ENCODE peak calls at places on chromosomes 13 and 19, in four cellular contexts. Z, G, R and J are unnamed samples.
A peak's percentile ranks its signal among the peaks of the same experiment; 100 is the strongest.

GRCh38 chr13:112457485-112457884 is 81.3 kb downstream of the SPACA7 start:
- DNase-seq in Z (no peak), G (no peak), R (no peak), J (no peak)

GRCh38 chr19:34430738-34431625 is 2.8 kb downstream of the UBA2 start:
- DNase-seq in Z (no peak), G (no peak), R (peak; percentile 41), J (peak; percentile 13)

GRCh38 chr19:35861640-35862160 is 5.0 kb downstream of the KIRREL2 start:
- DNase-seq in Z (no peak), G (no peak), R (no peak), J (no peak)

GRCh38 chr19:28582344-28582743 is 630.6 kb downstream of the UQCRFS1 start:
- DNase-seq in Z (no peak), G (no peak), R (no peak), J (no peak)

GRCh38 chr19:51018745-51019543 is 565 bp downstream of the KLK10 start:
- DNase-seq in Z (no peak), G (no peak), R (no peak), J (peak; percentile 15)

GRCh38 chr13:98976941-98977340 is 923 bp downstream of the DOCK9 start:
- DNase-seq in Z (no peak), G (no peak), R (no peak), J (no peak)

GRCh38 chr19:23571175-23571574 is 115.8 kb downstream of the ZNF675 start:
- DNase-seq in Z (no peak), G (no peak), R (no peak), J (no peak)

GRCh38 chr13:102812616-102813287 is 13.8 kb downstream of the BIVM start:
- DNase-seq in Z (no peak), G (no peak), R (peak; percentile 16), J (no peak)

GRCh38 chr19:46659151-46660007 is 1.6 kb downstream of the DACT3 start:
- DNase-seq in Z (peak; percentile 85), G (peak; percentile 65), R (no peak), J (no peak)

GRCh38 chr13:100887729-100888151 is 213.1 kb upstream of the TMTC4 start:
- DNase-seq in Z (no peak), G (no peak), R (peak; percentile 85), J (no peak)

GRCh38 chr19:3620145-3620816 is 6.3 kb downstream of the CACTIN start:
- DNase-seq in Z (no peak), G (no peak), R (no peak), J (no peak)

GRCh38 chr13:25292301-25292700 is 5.0 kb upstream of the MTMR6 start:
- DNase-seq in Z (no peak), G (no peak), R (peak; percentile 40), J (no peak)

GRCh38 chr13:111039735-111040134 is 75.4 kb upstream of the ARHGEF7 start:
- DNase-seq in Z (no peak), G (no peak), R (no peak), J (no peak)

GRCh38 chr13:98978280-98978679 is 416 bp upstream of the DOCK9 start:
- DNase-seq in Z (no peak), G (no peak), R (peak; percentile 84), J (peak; percentile 43)

GRCh38 chr13:35855531-35856019 is 275.6 kb downstream of the DCLK1 start:
- DNase-seq in Z (no peak), G (no peak), R (no peak), J (peak; percentile 2)

GRCh38 chr19:5533257-5533656 is 34.5 kb downstream of the TINCR start:
- DNase-seq in Z (no peak), G (no peak), R (no peak), J (no peak)

GRCh38 chr13:51955281-51955771 is 55.9 kb downstream of the ATP7B start:
- DNase-seq in Z (no peak), G (no peak), R (no peak), J (peak; percentile 88)

GRCh38 chr19:49932041-49932451 is 2.7 kb upstream of the NUP62 start:
- DNase-seq in Z (no peak), G (no peak), R (no peak), J (no peak)

GRCh38 chr13:97185291-97185690 is 36.8 kb upstream of the MBNL2 start:
- DNase-seq in Z (no peak), G (no peak), R (no peak), J (no peak)

GRCh38 chr13:39263033-39263432 is 224.8 kb downstream of the NHLRC3 start:
- DNase-seq in Z (no peak), G (no peak), R (peak; percentile 50), J (peak; percentile 11)

GRCh38 chr19:10701955-10702307 is 692 bp downstream of the QTRT1 start:
- DNase-seq in Z (no peak), G (peak; percentile 18), R (no peak), J (no peak)